ENCODE peak calls at places on chromosome 22, in six cellular contexts. H, X, M, Z, R and A are unnamed samples.

GRCh38 chr22:43168416-43169309 is 17.3 kb downstream of the TSPO start:
- DNase-seq in Z (no peak), M (no peak), H (no peak), X (no peak), R (peak; percentile 80), A (no peak)

GRCh38 chr22:42383851-42384417 is 48.3 kb downstream of the NFAM1 start:
- DNase-seq in Z (no peak), M (no peak), R (no peak), X (no peak), H (no peak), A (no peak)

GRCh38 chr22:46226577-46226976 is 23.5 kb downstream of the CDPF1 start:
- DNase-seq in M (no peak), H (no peak), Z (no peak), R (no peak), X (no peak), A (no peak)

GRCh38 chr22:16827506-16827905 is 2.3 kb upstream of the XKR3 start:
- DNase-seq in M (no peak), X (no peak), R (no peak), H (no peak), Z (no peak), A (no peak)

GRCh38 chr22:49564666-49565515 is 262.8 kb downstream of the BRD1 start:
- DNase-seq in Z (no peak), M (no peak), R (no peak), H (no peak), X (no peak), A (peak; percentile 41)

GRCh38 chr22:17767236-17768065 is 6.8 kb downstream of the BID start:
- DNase-seq in Z (no peak), M (no peak), R (no peak), H (no peak), X (no peak), A (no peak)

GRCh38 chr22:42582987-42583386 is 29.2 kb downstream of the SERHL2 start:
- DNase-seq in X (no peak), M (no peak), Z (no peak), R (no peak), H (no peak), A (no peak)

GRCh38 chr22:17047656-17048055 is 37.1 kb upstream of the IL17RA start:
- DNase-seq in M (no peak), R (no peak), H (no peak), Z (no peak), X (no peak), A (no peak)

GRCh38 chr22:19904881-19905618 is 36.5 kb upstream of the COMT start:
- DNase-seq in H (no peak), X (no peak), Z (no peak), M (no peak), R (no peak), A (no peak)

GRCh38 chr22:46815559-46815895 is 53.1 kb downstream of the TBC1D22A start:
- DNase-seq in X (no peak), Z (no peak), R (no peak), H (no peak), M (no peak), A (no peak)

GRCh38 chr22:45131749-45132148 is 32.0 kb upstream of the NUP50 start:
- DNase-seq in M (no peak), H (peak; percentile 24), X (peak; percentile 21), Z (no peak), R (no peak), A (no peak)

GRCh38 chr22:50396751-50397370 is 53.7 kb downstream of the PPP6R2 start:
- DNase-seq in H (no peak), Z (no peak), X (no peak), R (no peak), M (no peak), A (no peak)

GRCh38 chr22:48711669-48712068 is 1116.0 kb downstream of the BRD1 start:
- DNase-seq in R (no peak), X (no peak), Z (no peak), H (no peak), M (no peak), A (peak; percentile 37)

GRCh38 chr22:35835267-35835997 is 117.8 kb downstream of the APOL5 start:
- DNase-seq in M (no peak), H (no peak), R (no peak), Z (peak; percentile 29), X (no peak), A (no peak)

GRCh38 chr22:42691440-42691839 is 29.2 kb downstream of the A4GALT start:
- DNase-seq in M (no peak), X (no peak), H (no peak), Z (no peak), R (no peak), A (peak; percentile 74)

GRCh38 chr22:29470159-29470855 is 9.7 kb upstream of the NEFH start:
- DNase-seq in X (peak; percentile 70), Z (no peak), H (peak; percentile 82), M (no peak), R (peak; percentile 70), A (peak; percentile 80)

GRCh38 chr22:17159504-17159951 is 451 bp upstream of the HDHD5 start:
- DNase-seq in R (peak; percentile 55), H (peak; percentile 62), Z (no peak), M (no peak), X (peak; percentile 44), A (peak; percentile 83)

GRCh38 chr22:41256898-41257260 is 16.1 kb upstream of the CHADL start:
- DNase-seq in H (no peak), M (no peak), R (peak; percentile 24), X (peak; percentile 23), Z (no peak), A (no peak)

GRCh38 chr22:41697126-41697775 is 2.1 kb upstream of the MEI1 start:
- DNase-seq in X (peak; percentile 94), Z (peak; percentile 27), M (peak; percentile 72), R (peak; percentile 92), H (peak; percentile 95), A (peak; percentile 95)

GRCh38 chr22:29625090-29625825 is 21.8 kb downstream of the NF2 start:
- DNase-seq in Z (peak; percentile 64), R (peak; percentile 78), X (no peak), M (no peak), H (peak; percentile 34), A (no peak)

GRCh38 chr22:47202819-47203553 is 440.5 kb downstream of the TBC1D22A start:
- DNase-seq in R (no peak), M (no peak), H (no peak), Z (no peak), X (no peak), A (no peak)

GRCh38 chr22:38051900-38052862 is 5.0 kb upstream of the PICK1 start:
- DNase-seq in M (peak; percentile 30), R (peak; percentile 80), X (peak; percentile 78), Z (peak; percentile 28), H (peak; percentile 83), A (peak; percentile 92)
- H3K4me3 ChIP-seq in M (no peak overlapping the region), R (no peak overlapping the region), X (peak overlapping the region; percentile 9), Z (no peak overlapping the region), H (no peak overlapping the region), A (no peak overlapping the region)

GRCh38 chr22:26383968-26384576 is 45.0 kb upstream of the ASPHD2 start:
- DNase-seq in M (no peak), Z (no peak), X (no peak), R (no peak), H (no peak), A (no peak)

GRCh38 chr22:26385164-26385563 is 43.9 kb upstream of the ASPHD2 start:
- DNase-seq in H (no peak), M (no peak), X (no peak), Z (no peak), R (no peak), A (no peak)

GRCh38 chr22:26377170-26377825 is 51.8 kb upstream of the ASPHD2 start:
- DNase-seq in H (no peak), Z (no peak), R (peak; percentile 10), X (no peak), M (no peak), A (no peak)

GRCh38 chr22:26374645-26375044 is 54.4 kb upstream of the ASPHD2 start:
- DNase-seq in Z (no peak), H (no peak), R (no peak), X (no peak), M (no peak), A (no peak)

GRCh38 chr22:26380072-26380471 is 49.0 kb upstream of the ASPHD2 start:
- DNase-seq in X (no peak), M (no peak), H (no peak), R (no peak), Z (no peak), A (no peak)
- H3K4me3 ChIP-seq in X (no peak overlapping the region), M (no peak overlapping the region), H (no peak overlapping the region), R (no peak overlapping the region), Z (no peak overlapping the region), A (no peak overlapping the region)

DNA sequence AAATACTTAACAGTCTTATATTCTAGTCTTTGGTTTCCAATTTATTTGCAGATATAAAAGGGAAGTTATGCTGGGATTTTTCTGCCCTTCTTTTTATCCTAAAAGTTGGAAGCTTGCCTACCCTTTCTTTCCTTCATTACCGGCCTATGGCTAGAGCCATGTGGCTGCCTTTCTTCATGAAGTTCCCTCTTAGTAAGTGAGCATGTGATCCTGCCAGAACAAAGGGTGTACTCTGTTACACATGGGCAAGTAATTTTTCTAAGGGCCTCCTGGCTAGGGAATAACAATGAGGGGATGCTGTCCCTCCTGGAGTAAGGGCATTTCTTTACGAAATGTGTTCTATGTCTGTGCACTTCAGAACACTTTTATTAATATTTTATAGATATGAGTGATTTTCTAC is 252.1 kb upstream of the PITPNB start:
- DNase-seq in R (peak; percentile 52), X (no peak), H (no peak), M (no peak), Z (no peak), A (no peak)
- H3K4me3 ChIP-seq in R (no peak overlapping the region), X (no peak overlapping the region), H (no peak overlapping the region), M (no peak overlapping the region), Z (no peak overlapping the region), A (no peak overlapping the region)

GRCh38 chr22:24583221-24583971 is 9.5 kb downstream of the LRRC75B start:
- DNase-seq in H (peak; percentile 32), X (peak; percentile 40), R (peak; percentile 64), Z (no peak), M (no peak), A (peak; percentile 40)
- H3K4me3 ChIP-seq in H (no peak overlapping the region), X (no peak overlapping the region), R (no peak overlapping the region), Z (no peak overlapping the region), M (no peak overlapping the region), A (no peak overlapping the region)

DNA sequence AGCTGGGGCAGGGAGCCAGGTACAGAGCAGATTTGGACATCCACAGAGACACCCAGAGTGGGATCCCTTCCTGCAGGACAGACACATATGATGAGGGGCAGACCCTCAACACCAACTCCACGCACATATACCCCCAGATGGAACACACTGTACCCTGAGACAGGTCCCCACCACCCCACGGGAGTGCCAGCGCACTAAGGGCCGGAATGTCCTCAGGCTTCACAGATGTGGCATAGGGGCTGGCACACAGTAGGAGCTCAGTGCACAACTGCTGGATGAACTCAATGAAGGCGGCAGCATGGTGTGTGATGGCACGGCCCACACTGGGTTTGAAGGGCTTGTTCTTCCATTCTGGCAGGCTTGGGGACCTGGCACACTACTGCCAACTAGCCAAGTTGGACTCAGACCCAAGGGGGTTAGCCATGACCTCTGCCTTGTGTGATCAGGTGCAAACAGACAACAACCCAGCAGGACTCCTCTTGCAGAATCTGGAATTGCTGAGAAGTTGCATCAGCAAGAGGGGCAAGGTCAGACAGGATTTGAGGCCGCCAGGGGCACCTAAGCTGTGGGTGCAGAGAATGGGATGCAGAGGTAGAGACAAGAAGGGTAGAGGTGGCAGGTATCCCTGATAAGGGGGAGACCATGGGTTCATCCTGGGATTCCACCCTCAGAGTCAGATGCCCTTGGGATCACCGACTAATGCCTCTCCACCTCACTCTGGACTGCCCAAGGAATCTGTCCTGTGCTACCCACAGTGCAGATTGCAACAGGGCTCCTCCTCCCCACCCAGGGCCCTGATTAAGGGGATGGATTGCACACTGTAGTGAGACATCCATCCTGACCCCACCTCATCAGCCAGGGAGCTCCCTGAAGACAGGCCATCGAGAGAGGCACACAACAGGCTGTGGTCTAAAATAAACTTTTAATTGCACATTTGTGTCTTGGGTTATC is 2.4 kb downstream of the C22orf15 start:
- DNase-seq in R (no peak), Z (no peak), X (no peak), M (no peak), H (no peak), A (no peak)
- H3K4me3 ChIP-seq in R (no peak overlapping the region), Z (no peak overlapping the region), X (peak overlapping the region; percentile 59), M (no peak overlapping the region), H (no peak overlapping the region), A (peak overlapping the region; percentile 17)